ENCODE peak calls at places on chromosome 2, in seven cellular contexts. I, E, V, D, X, B and K are unnamed samples.

GRCh38 chr2:173652731-173653426 is 298.2 kb downstream of the CDCA7 start:
- DNase-seq in I (no peak), E (no peak), V (no peak), D (no peak), X (no peak), B (peak), K (no peak)

GRCh38 chr2:5019324-5019723 is 672.9 kb upstream of the SOX11 start:
- DNase-seq in I (no peak), E (no peak), V (no peak), D (no peak), X (no peak), B (no peak), K (no peak)

GRCh38 chr2:42659601-42660000 is 91.2 kb downstream of the MTA3 start:
- DNase-seq in I (no peak), E (no peak), V (no peak), D (peak), X (no peak), B (no peak), K (no peak)

GRCh38 chr2:8149011-8149410 is 532.8 kb upstream of the ID2 start:
- DNase-seq in I (no peak), E (no peak), V (no peak), D (no peak), X (no peak), B (no peak), K (no peak)

GRCh38 chr2:86048888-86049287 is 56.8 kb downstream of the POLR1A start:
- DNase-seq in I (no peak), E (no peak), V (no peak), D (no peak), X (peak), B (no peak), K (no peak)

GRCh38 chr2:22281033-22281432 is 1103.9 kb upstream of the KLHL29 start:
- DNase-seq in I (no peak), E (no peak), V (peak), D (no peak), X (no peak), B (no peak), K (no peak)

GRCh38 chr2:37713258-37713700 is 41.8 kb upstream of the CDC42EP3 start:
- DNase-seq in I (no peak), E (no peak), V (no peak), D (no peak), X (no peak), B (no peak), K (no peak)

GRCh38 chr2:219125225-219125885 is 35.3 kb downstream of the NHEJ1 start:
- DNase-seq in I (peak), E (no peak), V (no peak), D (no peak), X (no peak), B (peak), K (no peak)

GRCh38 chr2:42494434-42495233 is 852 bp upstream of the KCNG3 start:
- DNase-seq in I (peak), E (peak), V (peak), D (peak), X (peak), B (peak), K (peak)

GRCh38 chr2:152718909-152719645 is 657 bp downstream of the ARL6IP6 start:
- DNase-seq in I (no peak), E (no peak), V (peak), D (peak), X (no peak), B (no peak), K (no peak)

GRCh38 chr2:186702499-186702898 is 8.6 kb downstream of the FAM171B start:
- DNase-seq in I (no peak), E (no peak), V (no peak), D (no peak), X (no peak), B (no peak), K (no peak)

GRCh38 chr2:190023860-190024259 is 38.7 kb downstream of the MSTN start:
- DNase-seq in I (no peak), E (no peak), V (peak), D (peak), X (no peak), B (peak), K (peak)

GRCh38 chr2:37635359-37636208 is 35.9 kb downstream of the CDC42EP3 start:
- DNase-seq in I (no peak), E (peak), V (no peak), D (no peak), X (no peak), B (no peak), K (no peak)

GRCh38 chr2:14220101-14220500 is 412.4 kb upstream of the LRATD1 start:
- DNase-seq in I (no peak), E (no peak), V (no peak), D (no peak), X (no peak), B (no peak), K (no peak)

GRCh38 chr2:95354469-95354901 is 48.0 kb upstream of the FAHD2A start:
- DNase-seq in I (no peak), E (no peak), V (no peak), D (no peak), X (no peak), B (no peak), K (no peak)

GRCh38 chr2:74441690-74442482 is at the start of gene RTKN:
- DNase-seq in I (peak), E (no peak), V (no peak), D (no peak), X (peak), B (no peak), K (no peak)

GRCh38 chr2:20666364-20667150 is at the start of gene GDF7:
- DNase-seq in I (peak), E (no peak), V (peak), D (no peak), X (no peak), B (peak), K (no peak)

GRCh38 chr2:226711606-226712296 is 87.9 kb downstream of the IRS1 start:
- DNase-seq in I (no peak), E (no peak), V (no peak), D (no peak), X (no peak), B (no peak), K (no peak)

GRCh38 chr2:105515581-105516415 is 116.9 kb upstream of the FHL2 start:
- DNase-seq in I (peak), E (no peak), V (no peak), D (no peak), X (no peak), B (no peak), K (no peak)

GRCh38 chr2:30382995-30383394 is 64.1 kb upstream of the LCLAT1 start:
- DNase-seq in I (no peak), E (no peak), V (no peak), D (no peak), X (no peak), B (no peak), K (no peak)

GRCh38 chr2:54704688-54705605 is 18.5 kb upstream of the EML6 start:
- DNase-seq in I (no peak), E (no peak), V (peak), D (no peak), X (no peak), B (peak), K (no peak)

GRCh38 chr2:207352978-207353377 is 176.8 kb upstream of the CREB1 start:
- DNase-seq in I (no peak), E (no peak), V (peak), D (no peak), X (no peak), B (no peak), K (no peak)

GRCh38 chr2:54522624-54523281 is 66.6 kb downstream of the SPTBN1 start:
- DNase-seq in I (no peak), E (peak), V (peak), D (peak), X (peak), B (peak), K (peak)

GRCh38 chr2:216490061-216490460 is 8.6 kb upstream of the RPL37A start:
- DNase-seq in I (no peak), E (no peak), V (no peak), D (no peak), X (no peak), B (peak), K (no peak)

GRCh38 chr2:190052307-190052706 is 10.2 kb downstream of the MSTN start:
- DNase-seq in I (no peak), E (no peak), V (no peak), D (no peak), X (no peak), B (no peak), K (no peak)

GRCh38 chr2:212794471-212794870 is 255.9 kb upstream of the ERBB4 start:
- DNase-seq in I (no peak), E (no peak), V (peak), D (no peak), X (no peak), B (no peak), K (no peak)

GRCh38 chr2:240925576-240926515 is 19.7 kb downstream of the CROCC2 start:
- DNase-seq in I (peak), E (no peak), V (no peak), D (no peak), X (peak), B (no peak), K (no peak)

GRCh38 chr2:240604291-240604938 is 17.9 kb downstream of the CAPN10 start:
- DNase-seq in I (peak), E (no peak), V (no peak), D (no peak), X (peak), B (peak), K (no peak)